ENCODE peak calls at places on chromosomes 5 and 9, in eight cellular contexts. I is caudate nucleus, N is tibial nerve, A is kidney epithelial cell, E is dermis microvascular lymphatic vessel endothelial cell, H is coronary artery, U is GM23248, B is naive B cell. W is an unnamed sample.

GRCh38 chr5:1874348-1874747 is 8.4 kb downstream of the IRX4 start:
- DNase-seq in E (no peak), U (no peak), B (no peak), H (no peak), N (no peak), I (no peak), A (no peak), W (no peak)

GRCh38 chr9:132780230-132781007 is 97.7 kb downstream of the AK8 start:
- DNase-seq in A (no peak), B (no peak), U (no peak), N (no peak), H (no peak), I (no peak), E (no peak), W (no peak)

GRCh38 chr5:132024117-132024435 is 12.6 kb upstream of the ACSL6 start:
- DNase-seq in U (no peak), N (no peak), E (no peak), I (no peak), B (no peak), A (no peak), H (no peak), W (no peak)

GRCh38 chr5:76716456-76717157 is 681 bp downstream of the F2R start:
- DNase-seq in B (no peak), N (no peak), U (peak), H (no peak), I (no peak), E (no peak), A (no peak), W (no peak)

GRCh38 chr9:119963798-119964372 is 594.6 kb upstream of the BRINP1 start:
- DNase-seq in U (peak), I (no peak), H (no peak), B (no peak), N (no peak), A (peak), E (no peak), W (peak)

GRCh38 chr9:79611091-79611614 is 39.4 kb downstream of the TLE4 start:
- DNase-seq in N (peak), A (peak), H (no peak), U (peak), B (no peak), I (no peak), E (no peak), W (peak)

GRCh38 chr5:73183491-73183891 is 10.5 kb downstream of the TMEM174 start:
- DNase-seq in N (no peak), B (no peak), A (no peak), E (no peak), U (no peak), I (no peak), H (no peak), W (no peak)

GRCh38 chr5:6489786-6490185 is 41.1 kb downstream of the UBE2QL1 start:
- DNase-seq in I (no peak), B (no peak), A (no peak), N (no peak), E (no peak), U (no peak), H (no peak), W (no peak)

GRCh38 chr5:399296-400281 is 43.4 kb upstream of the EXOC3 start:
- DNase-seq in B (peak), U (peak), H (peak), N (peak), A (peak), E (peak), I (no peak), W (peak)

GRCh38 chr9:108634164-108634563 is 221.6 kb downstream of the ACTL7B start:
- DNase-seq in H (no peak), E (no peak), N (no peak), A (no peak), B (no peak), I (no peak), U (peak), W (no peak)

GRCh38 chr9:88092699-88093359 is 45.4 kb downstream of the SPATA31C2 start:
- DNase-seq in A (no peak), E (no peak), N (no peak), I (no peak), H (no peak), U (no peak), B (no peak), W (no peak)

GRCh38 chr5:138245717-138246116 is 28.7 kb downstream of the GFRA3 start:
- DNase-seq in A (no peak), B (no peak), I (no peak), U (no peak), E (no peak), H (no peak), N (peak), W (no peak)

GRCh38 chr5:140261403-140262171 is 41.3 kb downstream of the PFDN1 start:
- DNase-seq in I (no peak), H (peak), N (peak), E (peak), A (peak), B (no peak), U (peak), W (peak)

GRCh38 chr9:134560654-134561053 is 80.9 kb upstream of the COL5A1 start:
- DNase-seq in N (no peak), E (no peak), U (no peak), H (peak), I (no peak), A (no peak), B (no peak), W (no peak)

GRCh38 chr9:6218099-6218502 is 2.5 kb downstream of the IL33 start:
- DNase-seq in N (peak), E (peak), I (no peak), B (no peak), H (no peak), A (peak), U (peak), W (no peak)

GRCh38 chr5:154779105-154779504 is 23.9 kb downstream of the LARP1 start:
- DNase-seq in H (no peak), I (no peak), B (no peak), E (no peak), N (no peak), U (peak), A (peak), W (peak)

GRCh38 chr9:91100878-91101450 is 260.8 kb downstream of the AUH start:
- DNase-seq in A (no peak), U (no peak), E (no peak), I (no peak), N (peak), H (no peak), B (no peak), W (no peak)

GRCh38 chr5:179330186-179330900 is 14.9 kb downstream of the ADAMTS2 start:
- DNase-seq in A (no peak), U (no peak), E (no peak), B (no peak), H (no peak), N (no peak), I (no peak), W (no peak)

GRCh38 chr9:121634329-121634784 is 17.1 kb upstream of the DAB2IP start:
- DNase-seq in U (no peak), E (no peak), B (no peak), H (no peak), N (no peak), A (no peak), I (no peak), W (no peak)

GRCh38 chr9:99822596-99823391 is 1.1 kb downstream of the NR4A3 start:
- DNase-seq in E (no peak), N (peak), A (no peak), I (no peak), U (peak), B (peak), H (peak), W (no peak)

GRCh38 chr5:153031326-153031725 is 459.1 kb upstream of the GRIA1 start:
- DNase-seq in E (no peak), A (no peak), B (no peak), U (no peak), I (no peak), H (no peak), N (no peak), W (no peak)

GRCh38 chr9:127545196-127546124 is 66.6 kb upstream of the STXBP1 start:
- DNase-seq in U (peak), E (no peak), H (no peak), I (peak), B (no peak), A (peak), N (no peak), W (no peak)

GRCh38 chr5:87339986-87340385 is 72.3 kb downstream of the RASA1 start:
- DNase-seq in N (no peak), H (no peak), E (no peak), A (no peak), B (no peak), I (no peak), U (no peak), W (no peak)

GRCh38 chr5:118863345-118863744 is 125.0 kb downstream of the DTWD2 start:
- DNase-seq in H (no peak), B (no peak), U (peak), I (no peak), A (no peak), N (no peak), E (no peak), W (peak)

GRCh38 chr9:37602817-37603216 is 10.4 kb upstream of the TOMM5 start:
- DNase-seq in B (no peak), I (no peak), A (no peak), E (no peak), H (no peak), N (peak), U (peak), W (no peak)

GRCh38 chr5:66828046-66828550 is 231.9 kb downstream of the MAST4 start:
- DNase-seq in H (no peak), U (no peak), B (no peak), A (no peak), E (no peak), N (no peak), I (no peak), W (no peak)

GRCh38 chr9:123406691-123407536 is 50.9 kb downstream of the CRB2 start:
- DNase-seq in N (no peak), E (no peak), I (no peak), A (no peak), B (no peak), U (no peak), H (no peak), W (no peak)

GRCh38 chr5:25009063-25009462 is 364.3 kb upstream of the CDH10 start:
- DNase-seq in E (no peak), U (no peak), H (no peak), B (no peak), N (no peak), I (no peak), A (no peak), W (no peak)

GRCh38 chr9:125511780-125512179 is 195.2 kb downstream of the MAPKAP1 start:
- DNase-seq in U (no peak), I (no peak), E (no peak), H (no peak), B (no peak), A (no peak), N (no peak), W (no peak)

GRCh38 chr5:130795037-130795436 is 370.0 kb downstream of the HINT1 start:
- DNase-seq in N (no peak), B (no peak), H (no peak), U (no peak), E (no peak), A (no peak), I (no peak), W (no peak)

GRCh38 chr9:110687497-110687896 is 18.9 kb downstream of the MUSK start:
- DNase-seq in H (no peak), E (no peak), N (no peak), B (no peak), I (no peak), U (no peak), A (no peak), W (no peak)

GRCh38 chr5:112529525-112529924 is 110.4 kb upstream of the EPB41L4A start:
- DNase-seq in U (no peak), H (no peak), I (no peak), N (no peak), B (no peak), A (no peak), E (no peak), W (no peak)

GRCh38 chr5:5140051-5141010 is at the start of gene ADAMTS16:
- DNase-seq in E (no peak), H (no peak), A (no peak), B (no peak), U (peak), I (no peak), N (no peak), W (no peak)

GRCh38 chr9:132993511-132993939 is 15.0 kb downstream of the GFI1B start:
- DNase-seq in B (no peak), U (no peak), I (no peak), E (no peak), H (no peak), A (no peak), N (no peak), W (no peak)

W was measured in AG04449.